ENCODE peak calls at places on chromosomes 7 and 10, in five cellular contexts. F is endothelial cell of umbilical vein, A is dorsolateral prefrontal cortex, B is lower lobe of right lung, D is RWPE2. C is an unnamed sample.

GRCh38 chr10:72695496-72695895 is 3.6 kb downstream of the MCU start:
- DNase-seq in A (no peak), D (no peak), B (no peak), F (no peak), C (no peak)

GRCh38 chr7:133445617-133446016 is 192.7 kb downstream of the EXOC4 start:
- DNase-seq in F (no peak), D (no peak), A (no peak), B (no peak), C (no peak)

GRCh38 chr7:45173596-45174327 is 16.2 kb downstream of the RAMP3 start:
- DNase-seq in B (peak), D (peak), A (no peak), F (no peak), C (no peak)

GRCh38 chr7:25054849-25055248 is 70.2 kb downstream of the CYCS start:
- DNase-seq in B (no peak), D (no peak), F (no peak), A (no peak), C (no peak)

GRCh38 chr7:100604078-100604975 is 2.2 kb downstream of the PCOLCE start:
- DNase-seq in D (peak), F (peak), B (peak), A (no peak), C (peak)

GRCh38 chr10:6114758-6115410 is 26.1 kb downstream of the RBM17 start:
- DNase-seq in F (peak), B (no peak), A (no peak), D (no peak), C (no peak)

GRCh38 chr7:153682628-153683027 is 369.6 kb upstream of the DPP6 start:
- DNase-seq in B (no peak), D (no peak), F (no peak), A (no peak), C (no peak)

GRCh38 chr10:86547291-86547690 is 25.7 kb upstream of the WAPL start:
- DNase-seq in F (no peak), A (no peak), B (no peak), D (no peak), C (no peak)

GRCh38 chr7:73570977-73571376 is 7.4 kb downstream of the TBL2 start:
- DNase-seq in B (peak), D (no peak), F (no peak), A (no peak), C (no peak)

GRCh38 chr10:61669161-61669755 is 6.5 kb downstream of the CABCOCO1 start:
- DNase-seq in D (no peak), B (no peak), F (no peak), A (no peak), C (no peak)
- TF ChIP-seq CTCF in D (peak), B (no peak), F (no peak), A (no peak), C (no peak)

GRCh38 chr7:1744296-1745017 is 74.4 kb downstream of the ELFN1 start:
- DNase-seq in D (peak), B (no peak), F (no peak), A (no peak), C (no peak)

GRCh38 chr7:1743481-1744230 is 73.6 kb downstream of the ELFN1 start:
- DNase-seq in F (no peak), D (peak), B (no peak), A (no peak), C (no peak)

GRCh38 chr7:1745576-1746490 is 75.8 kb downstream of the ELFN1 start:
- DNase-seq in A (no peak), B (no peak), D (peak), F (no peak), C (no peak)

GRCh38 chr7:1746491-1746975 is 76.5 kb downstream of the ELFN1 start:
- DNase-seq in D (peak), F (no peak), A (no peak), B (no peak), C (no peak)

GRCh38 chr7:1745018-1745532 is 75.0 kb downstream of the ELFN1 start:
- DNase-seq in A (no peak), B (no peak), F (no peak), D (peak), C (no peak)
- H3K27ac ChIP-seq in A (no peak), B (no peak), F (no peak), D (no peak), C (no peak)

DNA sequence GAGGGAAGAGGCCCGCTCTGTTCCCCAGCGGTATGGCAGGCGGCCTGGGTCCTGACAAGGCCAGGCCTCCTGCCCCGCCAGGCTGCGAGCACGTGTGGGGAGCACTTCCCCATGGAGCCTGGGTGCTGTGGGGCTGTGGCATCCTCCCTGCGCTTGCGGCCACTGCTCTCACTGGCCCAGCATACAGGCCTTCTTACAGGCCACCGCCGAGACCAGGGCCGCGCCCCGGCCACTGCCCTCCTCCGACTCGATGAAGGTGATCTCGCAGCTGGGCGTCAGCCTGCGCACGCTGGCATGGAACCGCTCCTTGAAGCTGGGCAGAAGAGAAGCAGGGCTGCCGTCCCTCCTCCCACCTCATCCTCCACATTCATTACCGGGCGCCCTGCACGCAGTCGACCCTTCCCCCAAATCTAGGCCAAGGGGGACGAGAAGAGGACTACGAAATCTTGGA is 3.9 kb upstream of the MYL7 start:
- DNase-seq in D (no peak), B (no peak), A (peak), F (no peak), C (no peak)
- TF ChIP-seq CTCF in D (no peak), B (no peak), A (no peak), F (no peak), C (no peak)

GRCh38 chr7:12136545-12136944 is 74.5 kb upstream of the TMEM106B start:
- DNase-seq in A (no peak), B (no peak), D (no peak), F (no peak), C (no peak)
- H3K27ac ChIP-seq in A (no peak), B (no peak), D (no peak), F (no peak), C (no peak)

GRCh38 chr7:31022117-31022516 is 30.0 kb upstream of the ADCYAP1R1 start:
- DNase-seq in D (no peak), A (no peak), F (no peak), B (no peak), C (no peak)

GRCh38 chr7:31020652-31021051 is 31.5 kb upstream of the ADCYAP1R1 start:
- DNase-seq in A (no peak), F (no peak), D (no peak), B (no peak), C (no peak)

GRCh38 chr7:31017748-31018120 is 34.4 kb upstream of the ADCYAP1R1 start:
- DNase-seq in B (no peak), A (no peak), D (no peak), F (no peak), C (no peak)

GRCh38 chr7:31017036-31017747 is 34.9 kb upstream of the ADCYAP1R1 start:
- DNase-seq in F (no peak), D (no peak), B (no peak), A (no peak), C (no peak)

DNA sequence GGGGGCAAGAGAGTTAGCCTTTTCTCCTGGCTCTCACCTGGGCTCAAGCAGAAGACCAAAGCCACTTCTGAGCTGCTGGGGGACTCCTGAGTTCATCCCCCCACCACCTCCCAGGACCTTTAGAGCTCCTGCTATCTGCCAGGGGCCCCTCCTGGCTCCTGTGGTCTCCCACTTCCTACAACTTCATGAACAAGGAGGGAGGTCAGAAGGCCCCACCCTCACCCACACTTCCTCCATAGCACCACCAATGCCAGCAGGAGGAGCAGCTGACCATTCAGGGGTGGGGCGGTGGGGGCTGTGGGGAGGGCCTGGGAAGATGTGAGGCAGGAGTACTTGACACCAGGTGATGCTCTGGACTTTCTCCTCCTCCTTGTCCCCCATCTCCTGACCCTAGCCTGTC is 32.6 kb upstream of the ADCYAP1R1 start:
- DNase-seq in F (no peak), B (no peak), A (no peak), D (no peak), C (no peak)
- TF ChIP-seq CTCF in F (no peak), B (no peak), A (no peak), D (no peak), C (no peak)

DNA sequence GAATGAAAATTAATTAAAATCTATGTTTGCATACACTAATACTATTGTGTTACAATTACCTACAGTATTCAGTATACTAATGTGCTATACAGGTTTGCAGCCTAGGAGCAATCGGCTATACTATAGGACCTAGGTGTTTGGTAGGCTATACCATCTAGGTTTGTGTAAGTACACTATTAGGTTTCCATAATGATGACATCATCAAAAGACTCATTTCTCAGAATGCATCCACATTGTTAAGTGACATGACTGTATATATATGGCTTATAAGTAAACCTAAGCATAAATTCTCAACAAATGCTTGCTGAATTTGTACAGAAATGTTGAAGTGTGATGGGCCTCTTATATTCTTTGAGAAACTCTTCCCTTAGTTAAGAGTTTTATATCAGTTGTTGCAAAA is 206.5 kb upstream of the ZWINT start:
- DNase-seq in D (no peak), F (no peak), B (no peak), A (no peak), C (no peak)
- H3K27ac ChIP-seq in D (no peak), F (no peak), B (no peak), A (no peak), C (no peak)

DNA sequence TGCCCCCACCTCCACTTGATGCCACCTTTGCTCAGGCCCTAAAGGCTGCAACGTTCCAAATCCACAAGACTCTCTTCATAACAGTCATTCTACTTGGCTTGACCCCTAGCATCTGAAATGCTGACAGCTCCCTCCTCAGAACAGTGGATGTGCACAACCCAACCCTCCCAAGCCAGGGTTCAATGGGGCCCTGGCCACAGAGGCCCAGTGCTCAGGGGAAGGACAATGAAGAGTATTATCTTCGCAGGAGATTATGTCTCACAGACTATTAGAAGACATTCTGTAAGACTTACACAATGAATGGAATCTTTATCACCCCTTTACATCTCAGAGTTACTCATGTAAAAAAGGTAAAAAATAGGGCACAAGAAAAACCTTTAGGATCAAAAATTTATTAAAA is 20.4 kb downstream of the ERCC6 start:
- DNase-seq in D (no peak), F (no peak), B (no peak), A (no peak), C (no peak)
- TF ChIP-seq CTCF in D (no peak), F (no peak), B (no peak), A (no peak), C (no peak)

GRCh38 chr7:66219805-66220204 is 14.7 kb downstream of the TPST1 start:
- DNase-seq in A (no peak), D (no peak), B (no peak), F (no peak), C (no peak)
- H3K27ac ChIP-seq in A (no peak), D (no peak), B (no peak), F (no peak), C (no peak)

DNA sequence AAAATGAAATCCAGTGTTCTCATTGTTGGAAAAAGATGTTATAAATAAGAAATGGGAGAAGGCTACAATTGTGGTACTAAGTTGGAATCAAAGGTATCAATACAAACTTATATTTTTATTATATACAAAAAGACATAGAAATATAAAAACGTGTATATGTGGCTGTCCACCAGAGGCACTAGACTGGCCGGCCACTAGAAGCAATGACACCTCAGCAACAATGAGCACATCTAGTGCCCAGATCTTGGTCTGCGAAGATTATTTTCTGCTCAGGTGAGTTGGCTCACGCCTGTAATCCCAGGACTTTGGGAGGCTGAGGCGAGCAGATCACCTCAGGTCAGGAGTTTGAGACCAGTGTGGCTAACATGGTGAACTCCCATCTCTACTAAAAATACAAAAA is 21.6 kb downstream of the IDE start:
- DNase-seq in F (no peak), A (no peak), D (no peak), B (no peak), C (no peak)
- TF ChIP-seq CTCF in F (peak), A (no peak), D (peak), B (no peak), C (no peak)

GRCh38 chr7:71235263-71235662 is 103.3 kb downstream of the GALNT17 start:
- DNase-seq in A (no peak), D (no peak), B (no peak), F (no peak), C (no peak)
- H3K27ac ChIP-seq in A (no peak), D (no peak), B (no peak), F (no peak), C (no peak)

C was measured in CD8-positive, alpha-beta T cell.